ENCODE peak calls at places on chromosomes 7 and 10, in four cellular contexts. R is anterior cingulate cortex, H is ecto neural progenitor cell, D is dermis microvascular lymphatic vessel endothelial cell. Q is an unnamed sample.

GRCh38 chr10:44977287-44978212 is 1.1 kb downstream of the DEPP1 start:
- DNase-seq in R (no peak), H (no peak), D (peak), Q (no peak)

GRCh38 chr10:124378817-124379510 is 39.8 kb downstream of the OAT start:
- DNase-seq in H (no peak), D (no peak), R (peak), Q (no peak)

GRCh38 chr7:101667399-101667798 is 38.3 kb upstream of the MYL10 start:
- DNase-seq in D (no peak), R (no peak), H (no peak), Q (no peak)

GRCh38 chr10:132536241-132536963 is 1.2 kb upstream of the INPP5A start:
- DNase-seq in R (peak), H (no peak), D (no peak), Q (no peak)

GRCh38 chr7:44348851-44349781 is 23.7 kb upstream of the CAMK2B start:
- DNase-seq in R (no peak), D (no peak), H (no peak), Q (no peak)

GRCh38 chr7:140671966-140672365 is 779 bp upstream of the ADCK2 start:
- DNase-seq in H (no peak), D (no peak), R (no peak), Q (no peak)

GRCh38 chr7:127338122-127338521 is 54.4 kb downstream of the ZNF800 start:
- DNase-seq in H (no peak), D (no peak), R (no peak), Q (no peak)

GRCh38 chr7:101678713-101679112 is 49.6 kb upstream of the MYL10 start:
- DNase-seq in D (no peak), H (no peak), R (no peak), Q (no peak)

GRCh38 chr7:12133865-12134264 is 77.2 kb upstream of the TMEM106B start:
- DNase-seq in H (no peak), D (no peak), R (no peak), Q (no peak)

GRCh38 chr7:129108583-129108982 is 35.9 kb upstream of the TSPAN33 start:
- DNase-seq in H (no peak), D (no peak), R (no peak), Q (no peak)

GRCh38 chr10:49508249-49508648 is 30.7 kb downstream of the ERCC6 start:
- DNase-seq in R (no peak), H (no peak), D (no peak), Q (no peak)

GRCh38 chr7:31633894-31634494 is 53.0 kb upstream of the PPP1R17 start:
- DNase-seq in D (peak), R (peak), H (peak), Q (peak)

GRCh38 chr7:3112499-3113134 is 69.0 kb upstream of the CARD11 start:
- DNase-seq in R (no peak), H (peak), D (no peak), Q (no peak)

GRCh38 chr7:4792537-4793126 is 17.2 kb downstream of the AP5Z1 start:
- DNase-seq in H (peak), D (peak), R (no peak), Q (no peak)

GRCh38 chr7:3378390-3379120 is 77.5 kb downstream of the SDK1 start:
- DNase-seq in D (no peak), H (no peak), R (no peak), Q (no peak)

GRCh38 chr7:100132697-100133137 is 6.0 kb downstream of the MBLAC1 start:
- DNase-seq in D (peak), R (peak), H (peak), Q (peak)

GRCh38 chr7:66807736-66808135 is 67.2 kb downstream of the RABGEF1 start:
- DNase-seq in D (no peak), H (no peak), R (no peak), Q (no peak)

GRCh38 chr7:79620291-79620690 is 166.8 kb upstream of the MAGI2 start:
- DNase-seq in D (peak), H (no peak), R (no peak), Q (no peak)

GRCh38 chr7:74294191-74294998 is 5.2 kb downstream of the CLIP2 start:
- DNase-seq in H (no peak), R (no peak), D (no peak), Q (no peak)

GRCh38 chr10:34547283-34547682 is 267.8 kb downstream of the PARD3 start:
- DNase-seq in H (no peak), R (no peak), D (no peak), Q (no peak)

GRCh38 chr10:101941871-101942270 is 98.3 kb upstream of the KCNIP2 start:
- DNase-seq in R (no peak), H (no peak), D (peak), Q (no peak)

GRCh38 chr7:80468931-80469714 is 42.7 kb downstream of the GNAT3 start:
- DNase-seq in H (no peak), R (no peak), D (peak), Q (no peak)

GRCh38 chr7:30526163-30526562 is 21.5 kb upstream of the GGCT start:
- DNase-seq in D (no peak), R (no peak), H (no peak), Q (no peak)

GRCh38 chr10:125072824-125073223 is 87.5 kb downstream of the CTBP2 start:
- DNase-seq in H (no peak), R (no peak), D (no peak), Q (no peak)

GRCh38 chr7:55571534-55572377 is 546 bp downstream of the VOPP1 start:
- DNase-seq in H (peak), D (peak), R (peak), Q (no peak)